ENCODE peak calls at places on chromosomes 16 and 17, in seven cellular contexts. B is mesenchymal stem cell, O is mesendoderm, T is H9, U is H1, Y is neuronal stem cell, F is trophoblast cell. I is an unnamed sample.

GRCh38 chr16:48978501-48978900 is 303.1 kb downstream of the CBLN1 start:
- DNase-seq in B (no peak), O (no peak), T (no peak), U (no peak), Y (no peak), F (peak; percentile 39), I (no peak)

GRCh38 chr16:27236635-27237228 is 31.8 kb downstream of the NSMCE1 start:
- DNase-seq in B (no peak), O (no peak), T (no peak), U (no peak), Y (no peak), F (no peak), I (no peak)

GRCh38 chr17:28225271-28225670 is 93.7 kb upstream of the TMEM97 start:
- DNase-seq in B (peak; percentile 10), O (no peak), T (no peak), U (no peak), Y (no peak), F (no peak), I (no peak)

GRCh38 chr17:38544839-38545209 is 60.9 kb downstream of the SRCIN1 start:
- DNase-seq in B (no peak), O (no peak), T (peak; percentile 69), U (no peak), Y (no peak), F (no peak), I (no peak)

GRCh38 chr16:22967696-22968095 is 153.7 kb downstream of the HS3ST2 start:
- DNase-seq in B (no peak), O (no peak), T (no peak), U (no peak), Y (no peak), F (no peak), I (no peak)

GRCh38 chr16:51994597-51994996 is 552.3 kb downstream of the TOX3 start:
- DNase-seq in B (no peak), O (no peak), T (no peak), U (no peak), Y (no peak), F (peak; percentile 65), I (no peak)

GRCh38 chr16:23407436-23408125 is 45.4 kb downstream of the COG7 start:
- DNase-seq in B (no peak), O (no peak), T (no peak), U (no peak), Y (no peak), F (no peak), I (no peak)

GRCh38 chr16:85605051-85605911 is 7.8 kb upstream of the GSE1 start:
- DNase-seq in B (no peak), O (peak; percentile 81), T (no peak), U (no peak), Y (no peak), F (no peak), I (no peak)

GRCh38 chr17:69907081-69907847 is 167.8 kb upstream of the KCNJ16 start:
- DNase-seq in B (peak; percentile 77), O (no peak), T (no peak), U (no peak), Y (no peak), F (no peak), I (no peak)

GRCh38 chr17:67256075-67256732 is 11.2 kb upstream of the HELZ start:
- DNase-seq in B (no peak), O (no peak), T (peak; percentile 2), U (no peak), Y (no peak), F (no peak), I (no peak)

GRCh38 chr16:9092963-9093477 is 1.6 kb downstream of the HAPSTR1 start:
- DNase-seq in B (no peak), O (peak; percentile 67), T (no peak), U (peak; percentile 51), Y (no peak), F (peak; percentile 55), I (no peak)

GRCh38 chr17:57569860-57570259 is 175.2 kb downstream of the CCDC182 start:
- DNase-seq in B (no peak), O (no peak), T (no peak), U (no peak), Y (no peak), F (no peak), I (no peak)

GRCh38 chr17:40949406-40949805 is 12.0 kb upstream of the KRT23 start:
- DNase-seq in B (no peak), O (no peak), T (no peak), U (no peak), Y (peak; percentile 18), F (no peak), I (no peak)

GRCh38 chr16:83826146-83826913 is 18.6 kb downstream of the HSBP1 start:
- DNase-seq in B (peak; percentile 73), O (peak; percentile 83), T (peak; percentile 83), U (peak; percentile 97), Y (peak; percentile 80), F (peak; percentile 85), I (peak; percentile 78)

GRCh38 chr17:4444782-4445473 is 11.2 kb downstream of the SPNS3 start:
- DNase-seq in B (no peak), O (no peak), T (no peak), U (no peak), Y (no peak), F (no peak), I (no peak)

GRCh38 chr17:4445731-4446130 is 12.0 kb downstream of the SPNS3 start:
- DNase-seq in B (no peak), O (no peak), T (no peak), U (no peak), Y (no peak), F (no peak), I (no peak)

GRCh38 chr17:4440021-4440420 is 6.3 kb downstream of the SPNS3 start:
- DNase-seq in B (no peak), O (no peak), T (no peak), U (no peak), Y (no peak), F (no peak), I (no peak)

GRCh38 chr17:4440690-4441686 is 7.2 kb downstream of the SPNS3 start:
- DNase-seq in B (no peak), O (no peak), T (no peak), U (no peak), Y (no peak), F (no peak), I (no peak)

DNA sequence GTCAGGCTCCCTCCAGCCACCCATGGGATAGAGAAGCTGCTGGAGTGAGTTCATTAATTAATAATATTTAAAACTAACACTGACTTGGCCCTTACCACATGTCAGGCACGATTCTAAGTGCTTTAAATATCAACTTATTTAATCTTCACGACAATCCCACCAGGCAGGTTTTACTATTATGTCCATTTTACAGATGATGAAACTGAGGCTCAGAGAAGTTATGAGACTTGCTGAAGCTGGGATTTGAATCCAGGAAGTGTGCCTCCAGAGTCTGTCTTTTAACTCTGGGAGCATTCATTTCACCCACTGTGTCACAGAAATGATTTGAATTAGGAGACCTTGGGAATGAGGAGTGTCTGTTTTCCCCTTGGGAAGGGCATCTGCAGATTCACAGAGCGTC is 8.8 kb downstream of the SPNS3 start:
- DNase-seq in B (no peak), O (no peak), T (no peak), U (no peak), Y (no peak), F (no peak), I (no peak)
- H3K23ac ChIP-seq in B (no peak overlapping the region), O (no peak overlapping the region), T (no peak overlapping the region), U (no peak overlapping the region), Y (no peak overlapping the region), F (no peak overlapping the region), I (no peak overlapping the region)

DNA sequence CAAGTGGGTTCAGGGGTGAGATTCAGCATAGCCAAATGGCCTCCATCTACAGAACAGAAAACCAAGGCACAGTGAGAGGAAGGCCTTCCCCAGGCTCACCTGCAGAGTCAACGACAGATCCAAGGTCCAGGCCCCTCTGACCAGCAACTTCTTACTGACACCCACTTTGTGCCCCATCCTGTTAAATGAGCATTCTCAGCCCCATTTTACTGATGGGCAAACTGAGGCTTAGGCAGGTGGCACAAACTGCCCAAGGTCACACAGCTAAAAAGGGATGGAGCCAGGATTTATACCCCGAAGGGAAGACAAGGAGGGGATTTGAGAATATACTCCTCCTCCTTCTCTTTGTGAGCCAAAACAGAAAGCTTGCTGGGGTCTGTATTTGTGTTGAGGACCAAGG is 9.3 kb downstream of the SBK1 start:
- DNase-seq in B (no peak), O (no peak), T (no peak), U (no peak), Y (no peak), F (no peak), I (no peak)
- H3K18ac ChIP-seq in B (no peak overlapping the region), O (no peak overlapping the region), T (no peak overlapping the region), U (no peak overlapping the region), Y (no peak overlapping the region), F (no peak overlapping the region), I (no peak overlapping the region)

GRCh38 chr17:17035490-17035889 is 6.8 kb upstream of the MPRIP start:
- DNase-seq in B (no peak), O (no peak), T (no peak), U (no peak), Y (no peak), F (no peak), I (no peak)

GRCh38 chr17:17034028-17034427 is 8.2 kb upstream of the MPRIP start:
- DNase-seq in B (no peak), O (no peak), T (no peak), U (no peak), Y (no peak), F (no peak), I (no peak)

GRCh38 chr17:17036520-17036998 is 5.7 kb upstream of the MPRIP start:
- DNase-seq in B (no peak), O (no peak), T (no peak), U (no peak), Y (no peak), F (peak; percentile 80), I (no peak)

GRCh38 chr17:17034496-17035066 is 7.7 kb upstream of the MPRIP start:
- DNase-seq in B (no peak), O (no peak), T (no peak), U (no peak), Y (no peak), F (no peak), I (no peak)

DNA sequence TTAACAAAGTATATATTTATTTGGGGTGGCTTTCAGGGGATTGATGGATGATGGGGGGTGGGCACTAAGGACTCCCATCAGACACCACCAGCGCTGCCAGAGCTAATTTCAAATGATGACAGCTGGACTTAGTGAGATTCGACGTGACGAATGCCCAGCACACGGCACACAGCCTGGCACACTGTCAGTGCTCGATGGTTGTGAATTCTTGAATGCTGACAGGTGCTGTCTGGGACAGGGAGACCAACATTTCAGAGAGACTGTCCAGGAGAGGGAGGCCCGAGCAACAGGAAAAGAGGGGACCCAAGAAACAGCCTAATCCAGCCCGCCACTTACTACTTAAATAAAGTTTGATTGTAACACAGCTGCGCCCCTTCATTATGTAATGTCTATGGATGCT is 6.3 kb upstream of the MPRIP start:
- DNase-seq in B (no peak), O (no peak), T (no peak), U (no peak), Y (no peak), F (no peak), I (no peak)
- H3K23ac ChIP-seq in B (no peak overlapping the region), O (no peak overlapping the region), T (no peak overlapping the region), U (no peak overlapping the region), Y (no peak overlapping the region), F (no peak overlapping the region), I (no peak overlapping the region)

DNA sequence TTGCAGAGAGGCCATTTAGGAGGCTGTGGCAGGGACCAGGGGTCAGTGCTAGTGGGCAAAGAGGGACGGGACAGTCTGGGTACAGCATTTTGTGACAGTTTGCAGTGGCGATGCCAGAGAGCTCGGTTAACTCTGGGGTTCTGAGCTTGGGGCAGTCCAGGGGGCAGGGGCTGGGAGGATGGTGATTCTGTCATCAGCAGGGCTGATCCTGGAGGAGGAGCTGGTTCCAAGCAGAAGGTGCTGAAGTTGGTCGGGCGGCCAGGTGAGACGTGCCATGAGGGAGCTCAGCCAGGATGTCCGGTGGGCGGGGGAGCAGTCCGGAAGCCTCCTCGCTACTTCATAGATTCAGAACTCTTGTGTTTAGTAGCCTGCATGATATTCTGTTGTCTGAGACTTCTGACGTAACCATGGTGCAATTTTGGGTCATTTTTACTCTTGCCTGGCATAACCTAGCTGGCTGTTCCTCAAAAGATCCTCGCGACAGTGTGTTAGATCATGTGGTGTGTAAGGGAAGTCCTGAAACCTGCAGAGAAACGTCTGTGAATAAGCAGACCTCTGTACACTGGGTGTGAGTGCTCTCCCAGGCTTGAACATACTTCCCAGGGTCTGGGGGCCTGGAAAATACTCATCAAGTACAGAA is 122.0 kb downstream of the CLEC16A start:
- DNase-seq in B (no peak), O (no peak), T (no peak), U (no peak), Y (no peak), F (no peak), I (no peak)
- H3K18ac ChIP-seq in B (no peak overlapping the region), O (no peak overlapping the region), T (no peak overlapping the region), U (no peak overlapping the region), Y (no peak overlapping the region), F (no peak overlapping the region), I (no peak overlapping the region)

I was measured in IMR-90.